ENCODE peak calls at places on chromosomes 13 and 19, in ten cellular contexts. One of them, this sample, is unnamed.

GRCh38 chr19:23402388-23402787 is 7.1 kb upstream of the ZNF91 start:
- DNase-seq in stimulated activated CD4-positive, alpha-beta T cell treated with anti-CD3 and anti-CD28 coated beads, TNF-alpha, amount 100 ng/mL, for 48 hours: no peak
- DNase-seq in ELF-1: no peak
- DNase-seq in CD8-positive, alpha-beta T cell: no peak
- DNase-seq in RPMI8226: no peak
- DNase-seq in NCI-H774: no peak
- DNase-seq in activated T-cell treated with anti-CD3 and anti-CD28 coated beads for 1 hour: no peak
- DNase-seq in GM12892: no peak
- DNase-seq in GM20000: no peak
- DNase-seq in ACHN: no peak
- DNase-seq in this sample: no peak

GRCh38 chr19:10603084-10603872 is 16.2 kb upstream of the AP1M2 start:
- DNase-seq in stimulated activated CD4-positive, alpha-beta T cell treated with anti-CD3 and anti-CD28 coated beads, TNF-alpha, amount 100 ng/mL, for 48 hours: peak
- DNase-seq in ELF-1: peak
- DNase-seq in CD8-positive, alpha-beta T cell: peak
- DNase-seq in RPMI8226: peak
- DNase-seq in NCI-H774: no peak
- DNase-seq in activated T-cell treated with anti-CD3 and anti-CD28 coated beads for 1 hour: peak
- DNase-seq in GM12892: peak
- DNase-seq in GM20000: peak
- DNase-seq in ACHN: no peak
- DNase-seq in this sample: peak

GRCh38 chr19:54916822-54917221 is 10.9 kb downstream of the NCR1 start:
- DNase-seq in stimulated activated CD4-positive, alpha-beta T cell treated with anti-CD3 and anti-CD28 coated beads, TNF-alpha, amount 100 ng/mL, for 48 hours: no peak
- DNase-seq in ELF-1: no peak
- DNase-seq in CD8-positive, alpha-beta T cell: no peak
- DNase-seq in RPMI8226: no peak
- DNase-seq in NCI-H774: no peak
- DNase-seq in activated T-cell treated with anti-CD3 and anti-CD28 coated beads for 1 hour: no peak
- DNase-seq in GM12892: no peak
- DNase-seq in GM20000: peak
- DNase-seq in ACHN: no peak
- DNase-seq in this sample: no peak

GRCh38 chr19:34181111-34181864 is 9.0 kb downstream of the LSM14A start:
- DNase-seq in stimulated activated CD4-positive, alpha-beta T cell treated with anti-CD3 and anti-CD28 coated beads, TNF-alpha, amount 100 ng/mL, for 48 hours: no peak
- DNase-seq in ELF-1: no peak
- DNase-seq in CD8-positive, alpha-beta T cell: no peak
- DNase-seq in RPMI8226: no peak
- DNase-seq in NCI-H774: no peak
- DNase-seq in activated T-cell treated with anti-CD3 and anti-CD28 coated beads for 1 hour: no peak
- DNase-seq in GM12892: no peak
- DNase-seq in GM20000: no peak
- DNase-seq in ACHN: no peak
- DNase-seq in this sample: no peak

GRCh38 chr19:35671818-35672217 is 5.5 kb downstream of the UPK1A start:
- DNase-seq in stimulated activated CD4-positive, alpha-beta T cell treated with anti-CD3 and anti-CD28 coated beads, TNF-alpha, amount 100 ng/mL, for 48 hours: no peak
- DNase-seq in ELF-1: no peak
- DNase-seq in CD8-positive, alpha-beta T cell: no peak
- DNase-seq in RPMI8226: no peak
- DNase-seq in NCI-H774: peak
- DNase-seq in activated T-cell treated with anti-CD3 and anti-CD28 coated beads for 1 hour: no peak
- DNase-seq in GM12892: no peak
- DNase-seq in GM20000: no peak
- DNase-seq in ACHN: no peak
- DNase-seq in this sample: peak

GRCh38 chr19:29841559-29842367 is 30.0 kb downstream of the CCNE1 start:
- DNase-seq in stimulated activated CD4-positive, alpha-beta T cell treated with anti-CD3 and anti-CD28 coated beads, TNF-alpha, amount 100 ng/mL, for 48 hours: no peak
- DNase-seq in ELF-1: peak
- DNase-seq in CD8-positive, alpha-beta T cell: no peak
- DNase-seq in RPMI8226: peak
- DNase-seq in NCI-H774: no peak
- DNase-seq in activated T-cell treated with anti-CD3 and anti-CD28 coated beads for 1 hour: no peak
- DNase-seq in GM12892: no peak
- DNase-seq in GM20000: no peak
- DNase-seq in ACHN: peak
- DNase-seq in this sample: peak

GRCh38 chr19:46573679-46574522 is 27.2 kb upstream of the CALM3 start:
- DNase-seq in stimulated activated CD4-positive, alpha-beta T cell treated with anti-CD3 and anti-CD28 coated beads, TNF-alpha, amount 100 ng/mL, for 48 hours: no peak
- DNase-seq in ELF-1: no peak
- DNase-seq in CD8-positive, alpha-beta T cell: no peak
- DNase-seq in RPMI8226: no peak
- DNase-seq in NCI-H774: no peak
- DNase-seq in activated T-cell treated with anti-CD3 and anti-CD28 coated beads for 1 hour: no peak
- DNase-seq in GM12892: no peak
- DNase-seq in GM20000: no peak
- DNase-seq in ACHN: no peak
- DNase-seq in this sample: no peak

GRCh38 chr19:5903054-5903501 is 512 bp downstream of the NDUFA11 start:
- DNase-seq in stimulated activated CD4-positive, alpha-beta T cell treated with anti-CD3 and anti-CD28 coated beads, TNF-alpha, amount 100 ng/mL, for 48 hours: no peak
- DNase-seq in ELF-1: peak
- DNase-seq in CD8-positive, alpha-beta T cell: no peak
- DNase-seq in RPMI8226: no peak
- DNase-seq in NCI-H774: no peak
- DNase-seq in activated T-cell treated with anti-CD3 and anti-CD28 coated beads for 1 hour: no peak
- DNase-seq in GM12892: no peak
- DNase-seq in GM20000: no peak
- DNase-seq in ACHN: peak
- DNase-seq in this sample: peak

GRCh38 chr13:31328549-31329229 is 128.9 kb downstream of the B3GLCT start:
- DNase-seq in stimulated activated CD4-positive, alpha-beta T cell treated with anti-CD3 and anti-CD28 coated beads, TNF-alpha, amount 100 ng/mL, for 48 hours: no peak
- DNase-seq in ELF-1: no peak
- DNase-seq in CD8-positive, alpha-beta T cell: no peak
- DNase-seq in RPMI8226: no peak
- DNase-seq in NCI-H774: no peak
- DNase-seq in activated T-cell treated with anti-CD3 and anti-CD28 coated beads for 1 hour: no peak
- DNase-seq in GM12892: no peak
- DNase-seq in GM20000: no peak
- DNase-seq in ACHN: no peak
- DNase-seq in this sample: no peak

GRCh38 chr13:46553521-46553885 is 533 bp downstream of the LRCH1 start:
- DNase-seq in stimulated activated CD4-positive, alpha-beta T cell treated with anti-CD3 and anti-CD28 coated beads, TNF-alpha, amount 100 ng/mL, for 48 hours: no peak
- DNase-seq in ELF-1: peak
- DNase-seq in CD8-positive, alpha-beta T cell: no peak
- DNase-seq in RPMI8226: no peak
- DNase-seq in NCI-H774: no peak
- DNase-seq in activated T-cell treated with anti-CD3 and anti-CD28 coated beads for 1 hour: no peak
- DNase-seq in GM12892: no peak
- DNase-seq in GM20000: no peak
- DNase-seq in ACHN: no peak
- DNase-seq in this sample: peak

GRCh38 chr19:34904521-34904845 is 22.2 kb upstream of the ZNF30 start:
- DNase-seq in stimulated activated CD4-positive, alpha-beta T cell treated with anti-CD3 and anti-CD28 coated beads, TNF-alpha, amount 100 ng/mL, for 48 hours: no peak
- DNase-seq in ELF-1: no peak
- DNase-seq in CD8-positive, alpha-beta T cell: no peak
- DNase-seq in RPMI8226: no peak
- DNase-seq in NCI-H774: no peak
- DNase-seq in activated T-cell treated with anti-CD3 and anti-CD28 coated beads for 1 hour: no peak
- DNase-seq in GM12892: no peak
- DNase-seq in GM20000: no peak
- DNase-seq in ACHN: no peak
- DNase-seq in this sample: no peak

This sample was measured in OCI-M1.